ENCODE peak calls at places on chromosomes 16 and 17, in six cellular contexts. E is AG09309, G is cardiac fibroblast, U is AG04449, P is tibial nerve, S is psoas muscle. I is an unnamed sample.

GRCh38 chr16:1499756-1500464 is 6.8 kb downstream of the TELO2 start:
- DNase-seq in E (no peak), G (no peak), U (no peak), P (no peak), S (no peak), I (no peak)

GRCh38 chr16:22122239-22122638 is 29.9 kb downstream of the VWA3A start:
- DNase-seq in E (no peak), G (no peak), U (no peak), P (no peak), S (no peak), I (no peak)

GRCh38 chr17:55144518-55144917 is 120.2 kb upstream of the HLF start:
- DNase-seq in E (no peak), G (no peak), U (no peak), P (no peak), S (no peak), I (peak; percentile 6)

GRCh38 chr17:60713619-60714018 is 36.0 kb downstream of the BCAS3 start:
- DNase-seq in E (no peak), G (no peak), U (no peak), P (no peak), S (no peak), I (no peak)

GRCh38 chr16:19289805-19290490 is 4.4 kb downstream of the CLEC19A start:
- DNase-seq in E (no peak), G (no peak), U (no peak), P (no peak), S (no peak), I (no peak)

GRCh38 chr17:43940630-43941029 is 1.6 kb downstream of the PPY start:
- DNase-seq in E (no peak), G (peak; percentile 42), U (no peak), P (no peak), S (no peak), I (peak; percentile 25)

GRCh38 chr16:63217011-63217410 is 1180.8 kb upstream of the CDH8 start:
- DNase-seq in E (no peak), G (no peak), U (no peak), P (no peak), S (no peak), I (no peak)

GRCh38 chr17:40921026-40921425 is 16.4 kb downstream of the KRT23 start:
- DNase-seq in E (no peak), G (no peak), U (no peak), P (no peak), S (no peak), I (no peak)

GRCh38 chr17:76707985-76708807 is 2.6 kb downstream of the MXRA7 start:
- DNase-seq in E (no peak), G (peak; percentile 33), U (no peak), P (no peak), S (peak; percentile 35), I (no peak)

GRCh38 chr16:67199011-67199807 is at the start of gene ELMO3:
- DNase-seq in E (no peak), G (no peak), U (no peak), P (no peak), S (no peak), I (no peak)

GRCh38 chr16:35186045-35186759 is 1726.8 kb downstream of the TP53TG3F start:
- DNase-seq in E (no peak), G (no peak), U (no peak), P (no peak), S (no peak), I (no peak)

GRCh38 chr16:17469011-17469741 is 1.6 kb downstream of the XYLT1 start:
- DNase-seq in E (peak; percentile 52), G (peak; percentile 29), U (peak; percentile 63), P (no peak), S (peak; percentile 19), I (peak; percentile 80)
- H3K4me3 ChIP-seq in E (peak overlapping the region; percentile 86), G (peak overlapping the region; percentile 53), U (peak overlapping the region; percentile 84), P (peak overlapping the region; percentile 81), S (peak overlapping the region; percentile 67), I (peak overlapping the region; percentile 86)

GRCh38 chr17:64447526-64447925 is 1.4 kb upstream of the MILR1 start:
- DNase-seq in E (no peak), G (no peak), U (no peak), P (no peak), S (no peak), I (no peak)

GRCh38 chr17:64443086-64443760 is 5.7 kb upstream of the MILR1 start:
- DNase-seq in E (no peak), G (no peak), U (no peak), P (no peak), S (no peak), I (no peak)

GRCh38 chr17:64449545-64449944 is 630 bp downstream of the MILR1 start:
- DNase-seq in E (no peak), G (peak; percentile 27), U (no peak), P (no peak), S (no peak), I (no peak)

GRCh38 chr17:64448665-64449512 is at the start of gene MILR1:
- DNase-seq in E (peak; percentile 70), G (peak; percentile 96), U (peak; percentile 12), P (peak; percentile 58), S (no peak), I (peak; percentile 68)
- H3K4me3 ChIP-seq in E (no peak within 1 kb of the TSS), G (no peak within 1 kb of the TSS), U (no peak within 1 kb of the TSS), P (peak within 1 kb of the TSS; percentile 13), S (peak within 1 kb of the TSS; percentile 35), I (no peak within 1 kb of the TSS)

GRCh38 chr16:12988071-12988470 is 86.7 kb downstream of the SHISA9 start:
- DNase-seq in E (no peak), G (no peak), U (no peak), P (no peak), S (no peak), I (no peak)

DNA sequence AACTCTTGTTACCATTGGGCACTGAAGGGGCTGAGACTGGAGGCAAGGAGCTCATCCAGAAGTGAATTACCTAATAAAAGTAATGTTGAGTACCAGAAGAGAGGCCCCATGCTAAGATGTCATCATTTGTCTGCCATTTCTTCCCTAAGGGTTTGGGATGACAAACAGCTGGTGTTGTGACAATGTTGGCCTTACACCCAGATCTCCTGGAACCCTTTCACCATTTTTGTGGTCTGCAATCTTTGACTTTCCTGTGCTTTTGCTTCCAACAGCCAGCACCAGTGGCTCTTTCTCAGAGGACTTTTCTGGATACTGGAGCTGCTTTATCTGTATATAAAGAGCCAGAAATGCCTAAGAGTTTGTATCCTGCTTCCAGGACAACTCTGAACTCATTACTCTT is 84.1 kb downstream of the SHISA9 start:
- DNase-seq in E (no peak), G (no peak), U (no peak), P (no peak), S (no peak), I (no peak)
- H3K4me3 ChIP-seq in E (no peak overlapping the region), G (no peak overlapping the region), U (no peak overlapping the region), P (no peak overlapping the region), S (no peak overlapping the region), I (no peak overlapping the region)

GRCh38 chr17:18626152-18626870 is 17.9 kb downstream of the TBC1D28 start:
- DNase-seq in E (no peak), G (no peak), U (no peak), P (no peak), S (no peak), I (no peak)
- H3K4me3 ChIP-seq in E (no peak overlapping the region), G (no peak overlapping the region), U (no peak overlapping the region), P (no peak overlapping the region), S (peak overlapping the region; percentile 56), I (no peak overlapping the region)

GRCh38 chr17:48910370-48910769 is 2.2 kb downstream of the UBE2Z start:
- DNase-seq in E (no peak), G (no peak), U (no peak), P (no peak), S (no peak), I (no peak)
- H3K4me3 ChIP-seq in E (peak overlapping the region; percentile 15), G (peak overlapping the region; percentile 65), U (peak overlapping the region; percentile 74), P (no peak overlapping the region), S (peak overlapping the region; percentile 85), I (peak overlapping the region; percentile 85)

GRCh38 chr16:10744370-10745030 is 858 bp downstream of the NUBP1 start:
- DNase-seq in E (no peak), G (no peak), U (no peak), P (no peak), S (peak; percentile 40), I (peak; percentile 61)
- H3K4me3 ChIP-seq in E (peak overlapping the region; percentile 68), G (peak overlapping the region; percentile 34), U (peak overlapping the region; percentile 62), P (peak overlapping the region; percentile 77), S (peak overlapping the region; percentile 58), I (peak overlapping the region; percentile 56)

I was measured in AG10803.